ENCODE peak calls at places on chromosomes 11 and 22, in five cellular contexts. One of them, this sample, is unnamed.

GRCh38 chr11:102293873-102294601 is 23.2 kb upstream of the BIRC3 start:
- DNase-seq in neural progenitor cell: peak
- DNase-seq in substantia nigra: no peak
- DNase-seq in brain microvascular endothelial cell: peak
- DNase-seq in right lobe of liver: no peak
- DNase-seq in this sample: no peak

GRCh38 chr22:41408665-41409064 is 26.9 kb downstream of the TEF start:
- DNase-seq in neural progenitor cell: no peak
- DNase-seq in substantia nigra: no peak
- DNase-seq in brain microvascular endothelial cell: no peak
- DNase-seq in right lobe of liver: no peak
- DNase-seq in this sample: no peak

GRCh38 chr11:61666684-61667297 is 13.4 kb upstream of the DAGLA start:
- DNase-seq in neural progenitor cell: no peak
- DNase-seq in substantia nigra: no peak
- DNase-seq in brain microvascular endothelial cell: no peak
- DNase-seq in right lobe of liver: no peak
- DNase-seq in this sample: no peak

GRCh38 chr22:42688241-42688913 is 32.3 kb downstream of the A4GALT start:
- DNase-seq in neural progenitor cell: peak
- DNase-seq in substantia nigra: no peak
- DNase-seq in brain microvascular endothelial cell: peak
- DNase-seq in right lobe of liver: peak
- DNase-seq in this sample: peak

GRCh38 chr11:123213307-123213708 is 18.3 kb upstream of the CLMP start:
- DNase-seq in neural progenitor cell: no peak
- DNase-seq in substantia nigra: no peak
- DNase-seq in brain microvascular endothelial cell: no peak
- DNase-seq in right lobe of liver: no peak
- DNase-seq in this sample: no peak

GRCh38 chr11:58524232-58525036 is 16.5 kb upstream of the OR5B21 start:
- DNase-seq in neural progenitor cell: peak
- DNase-seq in substantia nigra: no peak
- DNase-seq in brain microvascular endothelial cell: peak
- DNase-seq in right lobe of liver: peak
- DNase-seq in this sample: peak

GRCh38 chr11:93861808-93862207 is 11.4 kb upstream of the VSTM5 start:
- DNase-seq in neural progenitor cell: no peak
- DNase-seq in substantia nigra: no peak
- DNase-seq in brain microvascular endothelial cell: no peak
- DNase-seq in right lobe of liver: no peak
- DNase-seq in this sample: no peak

GRCh38 chr11:110156503-110156902 is 63.3 kb downstream of the ZC3H12C start:
- DNase-seq in neural progenitor cell: no peak
- DNase-seq in substantia nigra: no peak
- DNase-seq in brain microvascular endothelial cell: no peak
- DNase-seq in right lobe of liver: no peak
- DNase-seq in this sample: no peak

GRCh38 chr11:34339149-34340064 is 18.4 kb downstream of the ABTB2 start:
- DNase-seq in neural progenitor cell: no peak
- DNase-seq in substantia nigra: no peak
- DNase-seq in brain microvascular endothelial cell: no peak
- DNase-seq in right lobe of liver: peak
- DNase-seq in this sample: no peak

GRCh38 chr22:39617761-39618757 is 47.5 kb downstream of the CACNA1I start:
- DNase-seq in neural progenitor cell: no peak
- DNase-seq in substantia nigra: no peak
- DNase-seq in brain microvascular endothelial cell: no peak
- DNase-seq in right lobe of liver: no peak
- DNase-seq in this sample: no peak

GRCh38 chr11:118607401-118608267 is at the start of gene PHLDB1:
- DNase-seq in neural progenitor cell: peak
- DNase-seq in substantia nigra: peak
- DNase-seq in brain microvascular endothelial cell: peak
- DNase-seq in right lobe of liver: peak
- DNase-seq in this sample: peak

GRCh38 chr11:98561216-98561615 is 459.5 kb upstream of the CNTN5 start:
- DNase-seq in neural progenitor cell: no peak
- DNase-seq in substantia nigra: no peak
- DNase-seq in brain microvascular endothelial cell: no peak
- DNase-seq in right lobe of liver: no peak
- DNase-seq in this sample: no peak

GRCh38 chr11:3834349-3835099 is 6.2 kb downstream of the RHOG start:
- DNase-seq in neural progenitor cell: no peak
- DNase-seq in substantia nigra: no peak
- DNase-seq in brain microvascular endothelial cell: no peak
- DNase-seq in right lobe of liver: peak
- DNase-seq in this sample: no peak

GRCh38 chr11:10164621-10165020 is 129.4 kb downstream of the SBF2 start:
- DNase-seq in neural progenitor cell: no peak
- DNase-seq in substantia nigra: no peak
- DNase-seq in brain microvascular endothelial cell: no peak
- DNase-seq in right lobe of liver: no peak
- DNase-seq in this sample: no peak

GRCh38 chr11:32071811-32072210 is 19.1 kb upstream of the RCN1 start:
- DNase-seq in neural progenitor cell: peak
- DNase-seq in substantia nigra: no peak
- DNase-seq in brain microvascular endothelial cell: peak
- DNase-seq in right lobe of liver: no peak
- DNase-seq in this sample: no peak

GRCh38 chr11:37811349-37811748 is 1213.3 kb upstream of the RAG2 start:
- DNase-seq in neural progenitor cell: no peak
- DNase-seq in substantia nigra: no peak
- DNase-seq in brain microvascular endothelial cell: no peak
- DNase-seq in right lobe of liver: no peak
- DNase-seq in this sample: no peak

GRCh38 chr11:45556851-45557707 is 108.3 kb downstream of the CHST1 start:
- DNase-seq in neural progenitor cell: no peak
- DNase-seq in substantia nigra: no peak
- DNase-seq in brain microvascular endothelial cell: no peak
- DNase-seq in right lobe of liver: no peak
- DNase-seq in this sample: no peak

GRCh38 chr11:134730096-134730495 is 318.1 kb upstream of the B3GAT1 start:
- DNase-seq in neural progenitor cell: no peak
- DNase-seq in substantia nigra: no peak
- DNase-seq in brain microvascular endothelial cell: no peak
- DNase-seq in right lobe of liver: no peak
- DNase-seq in this sample: no peak

GRCh38 chr11:134727204-134727603 is 315.2 kb upstream of the B3GAT1 start:
- DNase-seq in neural progenitor cell: no peak
- DNase-seq in substantia nigra: no peak
- DNase-seq in brain microvascular endothelial cell: no peak
- DNase-seq in right lobe of liver: no peak
- DNase-seq in this sample: no peak

GRCh38 chr11:134727636-134728035 is 315.6 kb upstream of the B3GAT1 start:
- DNase-seq in neural progenitor cell: no peak
- DNase-seq in substantia nigra: no peak
- DNase-seq in brain microvascular endothelial cell: no peak
- DNase-seq in right lobe of liver: no peak
- DNase-seq in this sample: no peak

GRCh38 chr11:134725939-134726639 is 314.0 kb upstream of the B3GAT1 start:
- DNase-seq in neural progenitor cell: peak
- DNase-seq in substantia nigra: no peak
- DNase-seq in brain microvascular endothelial cell: no peak
- DNase-seq in right lobe of liver: no peak
- DNase-seq in this sample: no peak

GRCh38 chr11:134728186-134728585 is 316.1 kb upstream of the B3GAT1 start:
- DNase-seq in neural progenitor cell: no peak
- DNase-seq in substantia nigra: no peak
- DNase-seq in brain microvascular endothelial cell: no peak
- DNase-seq in right lobe of liver: no peak
- DNase-seq in this sample: no peak
- H3K27ac ChIP-seq in neural progenitor cell: no peak
- H3K27ac ChIP-seq in substantia nigra: no peak
- H3K27ac ChIP-seq in brain microvascular endothelial cell: no peak
- H3K27ac ChIP-seq in right lobe of liver: no peak
- H3K27ac ChIP-seq in this sample: no peak

GRCh38 chr22:30201970-30202369 is 44.6 kb downstream of the LIF start:
- DNase-seq in neural progenitor cell: no peak
- DNase-seq in substantia nigra: no peak
- DNase-seq in brain microvascular endothelial cell: peak
- DNase-seq in right lobe of liver: no peak
- DNase-seq in this sample: no peak
- H3K27ac ChIP-seq in neural progenitor cell: no peak
- H3K27ac ChIP-seq in substantia nigra: no peak
- H3K27ac ChIP-seq in brain microvascular endothelial cell: peak
- H3K27ac ChIP-seq in right lobe of liver: no peak
- H3K27ac ChIP-seq in this sample: no peak

GRCh38 chr11:13972958-13973357 is 10.4 kb downstream of the SPON1 start:
- DNase-seq in neural progenitor cell: no peak
- DNase-seq in substantia nigra: no peak
- DNase-seq in brain microvascular endothelial cell: no peak
- DNase-seq in right lobe of liver: no peak
- DNase-seq in this sample: no peak
- H3K27ac ChIP-seq in neural progenitor cell: no peak
- H3K27ac ChIP-seq in substantia nigra: no peak
- H3K27ac ChIP-seq in brain microvascular endothelial cell: no peak
- H3K27ac ChIP-seq in right lobe of liver: no peak
- H3K27ac ChIP-seq in this sample: no peak

GRCh38 chr11:76671236-76671590 is 666 bp upstream of the LRRC32 start:
- DNase-seq in neural progenitor cell: no peak
- DNase-seq in substantia nigra: no peak
- DNase-seq in brain microvascular endothelial cell: no peak
- DNase-seq in right lobe of liver: no peak
- DNase-seq in this sample: no peak
- H3K27ac ChIP-seq in neural progenitor cell: no peak
- H3K27ac ChIP-seq in substantia nigra: no peak
- H3K27ac ChIP-seq in brain microvascular endothelial cell: no peak
- H3K27ac ChIP-seq in right lobe of liver: peak
- H3K27ac ChIP-seq in this sample: no peak

DNA sequence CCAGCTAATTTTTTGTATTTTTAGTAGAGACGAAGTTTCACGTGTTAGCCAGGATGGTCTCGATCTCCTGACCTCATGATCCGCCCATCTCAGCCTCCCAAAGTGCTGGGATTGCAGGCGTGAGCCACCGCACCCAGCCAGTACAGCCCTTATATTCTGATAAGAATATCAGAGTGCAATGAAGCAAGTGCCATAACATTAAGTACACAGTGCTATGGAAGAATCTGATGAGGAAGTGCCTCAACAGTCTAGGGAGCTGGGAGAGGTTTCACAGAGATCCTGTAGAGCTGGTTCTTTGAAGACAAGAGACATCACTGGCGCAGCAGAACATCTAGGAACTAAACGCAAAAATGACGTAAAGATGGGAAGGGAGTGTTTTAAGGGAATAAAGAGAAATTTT is 2.1 kb downstream of the RTCB start:
- DNase-seq in neural progenitor cell: no peak
- DNase-seq in substantia nigra: no peak
- DNase-seq in brain microvascular endothelial cell: no peak
- DNase-seq in right lobe of liver: no peak
- DNase-seq in this sample: no peak
- H3K27ac ChIP-seq in neural progenitor cell: no peak
- H3K27ac ChIP-seq in substantia nigra: no peak
- H3K27ac ChIP-seq in brain microvascular endothelial cell: no peak
- H3K27ac ChIP-seq in right lobe of liver: no peak
- H3K27ac ChIP-seq in this sample: no peak

GRCh38 chr22:37199839-37200161 is 11.8 kb upstream of the C1QTNF6 start:
- DNase-seq in neural progenitor cell: no peak
- DNase-seq in substantia nigra: no peak
- DNase-seq in brain microvascular endothelial cell: no peak
- DNase-seq in right lobe of liver: peak
- DNase-seq in this sample: no peak
- H3K27ac ChIP-seq in neural progenitor cell: no peak
- H3K27ac ChIP-seq in substantia nigra: peak
- H3K27ac ChIP-seq in brain microvascular endothelial cell: no peak
- H3K27ac ChIP-seq in right lobe of liver: peak
- H3K27ac ChIP-seq in this sample: peak

DNA sequence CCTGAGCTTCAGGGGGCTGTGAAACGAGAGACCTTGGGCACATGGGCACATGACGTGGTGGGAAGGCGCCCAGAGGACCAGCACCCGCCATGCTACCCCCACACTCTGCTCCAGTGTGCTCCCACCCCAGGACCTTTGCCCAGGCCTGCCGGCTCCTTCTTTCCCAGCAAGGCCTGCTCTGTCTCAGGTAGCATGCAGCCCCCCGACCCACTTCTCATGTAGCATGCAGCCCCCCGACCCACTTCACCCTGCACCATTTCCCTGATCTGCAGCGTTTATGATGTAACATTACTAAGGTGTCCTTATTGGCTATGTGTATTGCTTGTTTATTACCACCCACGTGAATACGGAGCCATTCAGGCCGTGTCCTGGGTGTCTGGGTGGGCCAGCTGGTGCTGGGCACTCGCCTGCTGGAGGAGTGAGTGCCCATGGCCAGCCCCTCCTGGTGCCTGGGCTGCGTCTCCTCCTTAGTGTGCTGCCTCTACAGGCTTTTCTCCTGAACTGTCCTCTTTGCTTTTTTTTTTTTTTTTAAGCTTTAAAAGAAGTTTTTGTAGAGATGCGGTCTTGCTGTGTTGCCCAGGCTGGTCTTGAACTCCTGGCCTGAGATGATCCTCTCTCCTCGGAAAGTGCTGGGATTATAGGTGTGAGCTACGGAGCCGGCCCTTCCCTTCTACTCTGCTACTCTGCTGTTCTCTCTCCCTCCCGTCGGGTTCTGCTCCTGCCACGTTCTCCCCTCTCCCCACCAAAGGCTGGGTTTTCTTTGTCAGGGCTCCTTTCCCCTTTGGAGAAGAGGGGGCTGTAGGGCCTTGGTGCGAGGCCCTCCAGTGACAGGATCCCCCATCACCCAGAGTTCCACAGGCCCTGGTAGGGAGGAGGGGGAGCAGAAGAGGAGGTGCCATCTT is 29.4 kb downstream of the LRP5 start:
- DNase-seq in neural progenitor cell: no peak
- DNase-seq in substantia nigra: no peak
- DNase-seq in brain microvascular endothelial cell: no peak
- DNase-seq in right lobe of liver: no peak
- DNase-seq in this sample: no peak
- H3K27ac ChIP-seq in neural progenitor cell: peak
- H3K27ac ChIP-seq in substantia nigra: no peak
- H3K27ac ChIP-seq in brain microvascular endothelial cell: no peak
- H3K27ac ChIP-seq in right lobe of liver: no peak
- H3K27ac ChIP-seq in this sample: no peak

DNA sequence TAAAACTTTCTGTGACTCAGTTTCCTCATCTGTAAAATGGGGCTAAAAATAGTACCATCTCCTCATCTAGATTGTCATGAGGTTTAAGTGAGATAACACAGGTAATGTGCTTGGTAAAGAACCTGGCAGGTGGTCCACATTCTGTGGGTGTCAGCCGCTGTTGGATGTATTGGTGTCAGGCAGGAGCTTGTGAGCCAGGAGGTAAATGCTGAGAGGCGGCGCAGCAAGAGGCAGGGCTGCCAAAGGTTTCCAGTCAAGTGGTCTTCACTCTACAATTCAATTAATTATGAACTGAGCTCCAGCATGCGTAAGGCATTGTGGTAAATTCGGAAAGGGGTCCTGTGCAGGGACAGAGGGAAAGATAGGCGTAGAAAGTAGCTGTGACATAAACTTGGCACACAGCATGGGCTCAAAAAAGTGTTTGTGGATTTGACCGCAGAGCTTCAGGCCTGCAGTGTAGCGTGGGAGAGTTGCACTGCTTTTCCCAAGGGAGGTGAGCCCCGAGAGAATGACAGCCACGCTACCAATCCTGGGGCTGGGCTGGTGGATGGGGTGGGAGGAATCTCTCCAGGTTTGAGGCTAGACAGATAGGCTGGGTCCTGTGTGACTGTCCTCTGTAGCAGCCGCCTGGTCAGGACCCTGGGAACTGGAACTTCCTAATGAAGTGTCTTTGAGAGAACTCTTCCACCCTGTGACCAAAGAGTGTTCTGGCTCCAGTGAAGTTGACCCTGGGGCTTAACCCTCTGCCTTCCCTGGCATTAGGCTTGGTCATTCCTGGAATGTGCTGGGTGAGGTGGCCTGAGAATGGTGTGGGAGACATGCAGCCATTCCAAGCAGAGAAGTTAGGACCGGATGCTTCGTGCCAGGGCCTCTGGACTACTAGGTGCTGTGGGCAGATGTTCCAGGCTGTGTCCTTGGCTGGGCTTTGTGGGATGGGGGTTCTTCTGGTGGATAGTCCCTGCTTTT is 122.4 kb downstream of the FEZ1 start:
- DNase-seq in neural progenitor cell: no peak
- DNase-seq in substantia nigra: no peak
- DNase-seq in brain microvascular endothelial cell: peak
- DNase-seq in right lobe of liver: no peak
- DNase-seq in this sample: no peak
- H3K27ac ChIP-seq in neural progenitor cell: no peak
- H3K27ac ChIP-seq in substantia nigra: no peak
- H3K27ac ChIP-seq in brain microvascular endothelial cell: no peak
- H3K27ac ChIP-seq in right lobe of liver: no peak
- H3K27ac ChIP-seq in this sample: no peak